ENCODE peak calls at places on chromosomes 7 and 10, in four cellular contexts. E is left cardiac atrium; R is activated gamma-delta T cell treated with anti-CD3 and anti-CD28 coated beads, Interleukin-2, amount 50 U/mL, for 16 hours; T is cerebellar cortex. G is an unnamed sample.

GRCh38 chr10:47134166-47134565 is 165.8 kb upstream of the GDF10 start:
- DNase-seq in R (no peak), E (no peak), T (no peak), G (no peak)

GRCh38 chr10:88370713-88371112 is 212.4 kb downstream of the RNLS start:
- DNase-seq in R (no peak), E (no peak), T (no peak), G (no peak)

GRCh38 chr7:16271990-16272665 is 149.2 kb downstream of the CRPPA start:
- DNase-seq in R (no peak), T (no peak), E (no peak), G (no peak)

GRCh38 chr7:131074585-131074984 is 253.1 kb upstream of the MKLN1 start:
- DNase-seq in E (no peak), R (no peak), T (peak), G (no peak)

GRCh38 chr10:112244197-112244596 is 39.0 kb upstream of the TECTB start:
- DNase-seq in T (no peak), R (no peak), E (no peak), G (no peak)

GRCh38 chr7:104971290-104972071 is 42.5 kb upstream of the KMT2E start:
- DNase-seq in E (peak), T (no peak), R (no peak), G (peak)

GRCh38 chr7:77416621-77417371 is 647 bp upstream of the GSAP start:
- DNase-seq in E (no peak), T (no peak), R (no peak), G (no peak)

GRCh38 chr7:127706766-127707165 is 54.8 kb downstream of the SND1 start:
- DNase-seq in T (no peak), R (no peak), E (no peak), G (no peak)

GRCh38 chr10:33215154-33215553 is 119.3 kb downstream of the NRP1 start:
- DNase-seq in T (no peak), E (no peak), R (no peak), G (no peak)

GRCh38 chr7:131493559-131493958 is 62.9 kb downstream of the PODXL start:
- DNase-seq in E (no peak), R (no peak), T (no peak), G (no peak)

GRCh38 chr7:23357190-23358093 is 58.3 kb downstream of the MALSU1 start:
- DNase-seq in T (peak), E (no peak), R (no peak), G (no peak)

GRCh38 chr10:130557181-130557580 is 421.0 kb downstream of the GLRX3 start:
- DNase-seq in R (no peak), T (no peak), E (no peak), G (no peak)

GRCh38 chr10:113121153-113121552 is 171.1 kb downstream of the TCF7L2 start:
- DNase-seq in R (no peak), E (no peak), T (no peak), G (no peak)

GRCh38 chr10:101014966-101015581 is 15.5 kb downstream of the LZTS2 start:
- DNase-seq in E (no peak), R (no peak), T (no peak), G (no peak)

GRCh38 chr7:78326870-78327269 is 528.3 kb downstream of the PHTF2 start:
- DNase-seq in R (no peak), T (peak), E (no peak), G (no peak)

GRCh38 chr7:23383225-23383624 is 84.1 kb downstream of the MALSU1 start:
- DNase-seq in E (no peak), T (no peak), R (no peak), G (no peak)

GRCh38 chr7:105611856-105612775 is 30.8 kb upstream of the EFCAB10 start:
- DNase-seq in T (no peak), R (no peak), E (no peak), G (no peak)

GRCh38 chr10:119802068-119802538 is 70.5 kb downstream of the MCMBP start:
- DNase-seq in E (no peak), R (no peak), T (no peak), G (no peak)

GRCh38 chr7:29564455-29565185 is 985 bp downstream of the PRR15 start:
- DNase-seq in R (no peak), E (peak), T (peak), G (no peak)

GRCh38 chr7:46099091-46099490 is 178.0 kb upstream of the IGFBP3 start:
- DNase-seq in T (no peak), R (no peak), E (no peak), G (no peak)

GRCh38 chr7:18978108-18978495 is 139.3 kb downstream of the TWIST1 start:
- DNase-seq in R (no peak), T (no peak), E (no peak), G (no peak)

GRCh38 chr10:48224296-48224695 is 50.2 kb downstream of the FRMPD2 start:
- DNase-seq in R (no peak), E (no peak), T (no peak), G (no peak)

GRCh38 chr7:50648076-50648475 is 82.9 kb upstream of the DDC start:
- DNase-seq in E (no peak), T (no peak), R (no peak), G (no peak)

GRCh38 chr10:95864906-95865813 is 42.6 kb upstream of the CC2D2B start:
- DNase-seq in E (peak), R (peak), T (peak), G (no peak)

GRCh38 chr7:5567810-5568209 is 144.2 kb upstream of the TNRC18 start:
- DNase-seq in T (no peak), E (no peak), R (no peak), G (no peak)

GRCh38 chr7:77415822-77416620 is at the start of gene GSAP:
- DNase-seq in T (no peak), E (peak), R (peak), G (peak)

G was measured in gastrocnemius medialis.